ENCODE peak calls at places on chromosomes 6 and 20, in eight cellular contexts. N is MM.1S; L is CD4-positive, alpha-beta T cell; U is lung; I is WERI-Rb-1; C is CD8-positive, alpha-beta T cell; Z is CD8-positive, alpha-beta memory T cell; R is neuronal stem cell. Q is an unnamed sample. For H3K9me3, the result is how much of the 10 kb centered on the place peaks cover.

GRCh38 chr20:13231031-13231752 is 10.1 kb downstream of the ISM1 start:
- DNase-seq in N (no peak), L (peak), U (no peak), I (no peak), C (no peak), Z (no peak), R (no peak), Q (no peak)

GRCh38 chr20:23744726-23745646 is 5.7 kb downstream of the CST1 start:
- DNase-seq in N (no peak), L (no peak), U (no peak), I (no peak), C (no peak), Z (no peak), R (no peak), Q (no peak)

GRCh38 chr20:2296545-2297351 is 947 bp downstream of the TGM3 start:
- DNase-seq in N (no peak), L (no peak), U (no peak), I (no peak), C (no peak), Z (no peak), R (no peak), Q (no peak)

GRCh38 chr6:45607818-45608217 is 230.1 kb upstream of the SUPT3H start:
- DNase-seq in N (no peak), L (no peak), U (peak), I (no peak), C (no peak), Z (no peak), R (no peak), Q (no peak)

GRCh38 chr6:87237804-87238203 is 82.4 kb downstream of the ZNF292 start:
- DNase-seq in N (no peak), L (no peak), U (no peak), I (no peak), C (no peak), Z (no peak), R (no peak), Q (no peak)

GRCh38 chr6:139530551-139530950 is 156.1 kb upstream of the CITED2 start:
- DNase-seq in N (no peak), L (no peak), U (no peak), I (no peak), C (no peak), Z (no peak), R (no peak), Q (no peak)

GRCh38 chr20:4512891-4513550 is 208.7 kb upstream of the PRND start:
- DNase-seq in N (no peak), L (no peak), U (no peak), I (no peak), C (no peak), Z (no peak), R (no peak), Q (peak)

GRCh38 chr6:166415833-166416347 is 33.1 kb upstream of the MPC1 start:
- DNase-seq in N (no peak), L (no peak), U (no peak), I (no peak), C (no peak), Z (no peak), R (no peak), Q (no peak)

GRCh38 chr6:150579611-150580010 is 20.1 kb upstream of the PLEKHG1 start:
- DNase-seq in N (no peak), L (no peak), U (no peak), I (no peak), C (no peak), Z (no peak), R (no peak), Q (no peak)

GRCh38 chr6:39260451-39260850 is 31.2 kb upstream of the KCNK5 start:
- DNase-seq in N (no peak), L (no peak), U (no peak), I (no peak), C (no peak), Z (no peak), R (no peak), Q (no peak)

GRCh38 chr20:37490670-37491350 is 30.2 kb upstream of the NNAT start:
- DNase-seq in N (no peak), L (no peak), U (no peak), I (no peak), C (no peak), Z (no peak), R (no peak), Q (no peak)

GRCh38 chr6:30754631-30755030 is 10.3 kb upstream of the IER3 start:
- DNase-seq in N (no peak), L (no peak), U (no peak), I (no peak), C (no peak), Z (no peak), R (no peak), Q (no peak)

GRCh38 chr6:41718828-41719227 is 16.6 kb downstream of the TFEB start:
- DNase-seq in N (no peak), L (no peak), U (no peak), I (no peak), C (no peak), Z (no peak), R (no peak), Q (no peak)

GRCh38 chr6:116667620-116668019 is 946 bp downstream of the ZUP1 start:
- DNase-seq in N (no peak), L (no peak), U (no peak), I (no peak), C (no peak), Z (no peak), R (no peak), Q (no peak)

GRCh38 chr6:43222418-43223059 is 6.7 kb downstream of the DNPH1 start:
- DNase-seq in N (no peak), L (no peak), U (no peak), I (no peak), C (no peak), Z (no peak), R (no peak), Q (no peak)

GRCh38 chr6:159257846-159258245 is 88.6 kb downstream of the FNDC1 start:
- DNase-seq in N (no peak), L (no peak), U (no peak), I (no peak), C (no peak), Z (no peak), R (no peak), Q (no peak)

GRCh38 chr20:22430154-22430745 is 154.1 kb downstream of the FOXA2 start:
- DNase-seq in N (no peak), L (no peak), U (no peak), I (no peak), C (no peak), Z (no peak), R (peak), Q (no peak)

GRCh38 chr20:47785321-47785899 is at the start of gene SULF2:
- DNase-seq in N (peak), L (no peak), U (no peak), I (no peak), C (no peak), Z (no peak), R (peak), Q (no peak)

GRCh38 chr6:168102093-168102985 is 23.3 kb upstream of the FRMD1 start:
- DNase-seq in N (no peak), L (no peak), U (no peak), I (no peak), C (no peak), Z (no peak), R (no peak), Q (no peak)

DNA sequence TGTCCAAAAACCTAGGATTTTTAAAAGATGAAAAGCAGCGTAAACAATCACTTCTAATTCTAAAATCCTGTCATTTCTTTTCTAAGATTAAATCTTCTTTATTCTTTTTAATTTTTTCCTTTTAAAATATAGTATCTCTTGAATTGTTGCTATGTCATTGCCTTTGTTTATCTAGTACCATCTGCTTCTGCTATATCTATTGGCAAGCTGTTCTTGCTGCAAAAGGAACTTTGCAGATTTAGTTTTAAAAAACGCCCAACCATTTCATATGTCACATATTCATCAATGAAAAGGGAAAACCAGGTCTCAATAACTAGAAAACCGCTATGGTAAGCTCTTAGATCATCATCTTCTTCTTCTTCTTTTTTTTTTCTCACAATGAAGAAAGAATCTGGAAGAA is 11.5 kb upstream of the EEF1A1 start:
- DNase-seq in N (no peak), L (no peak), U (no peak), I (no peak), C (no peak), Z (no peak), R (no peak), Q (no peak)
- H3K9me3 ChIP-seq in N (under half), L (under half), U (under half), I (under half), C (under half), Z (under half), R (under half), Q (under half)

DNA sequence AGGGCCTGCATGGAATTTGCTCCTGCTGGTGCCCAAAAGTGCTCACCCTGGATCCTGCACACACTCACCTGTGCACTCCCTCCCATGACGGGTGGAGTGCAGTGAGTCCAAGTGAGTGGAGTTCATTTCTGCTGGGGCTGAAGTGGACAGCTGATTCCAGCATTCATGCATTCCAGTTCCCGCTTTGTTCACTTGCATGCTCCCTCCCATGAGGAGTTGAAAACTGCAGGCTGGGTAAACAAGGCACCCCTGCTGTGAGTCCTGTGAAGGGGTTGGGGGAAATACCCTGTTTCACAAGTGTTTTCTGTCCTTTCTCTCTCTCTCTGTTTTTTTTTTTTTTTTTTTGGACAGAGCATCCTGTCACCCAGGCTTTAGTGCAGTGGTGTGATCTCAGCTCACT is 454.1 kb upstream of the NOX3 start:
- DNase-seq in N (no peak), L (no peak), U (no peak), I (no peak), C (no peak), Z (no peak), R (no peak), Q (no peak)
- H3K9me3 ChIP-seq in N (under half), L (under half), U (under half), I (under half), C (under half), Z (under half), R (under half), Q (under half)

GRCh38 chr20:472889-473292 is 10.6 kb upstream of the TBC1D20 start:
- DNase-seq in N (no peak), L (no peak), U (no peak), I (no peak), C (no peak), Z (no peak), R (no peak), Q (no peak)
- H3K9me3 ChIP-seq in N (under half), L (under half), U (under half), I (under half), C (under half), Z (under half), R (under half), Q (under half)

GRCh38 chr20:60642048-60642447 is 610.0 kb upstream of the CDH4 start:
- DNase-seq in N (no peak), L (no peak), U (no peak), I (no peak), C (no peak), Z (no peak), R (no peak), Q (no peak)

GRCh38 chr20:60637801-60638200 is 614.3 kb upstream of the CDH4 start:
- DNase-seq in N (no peak), L (no peak), U (no peak), I (no peak), C (no peak), Z (no peak), R (no peak), Q (no peak)

GRCh38 chr20:60638430-60639098 is 613.5 kb upstream of the CDH4 start:
- DNase-seq in N (no peak), L (no peak), U (no peak), I (no peak), C (no peak), Z (no peak), R (no peak), Q (no peak)

GRCh38 chr20:60642546-60642945 is 609.5 kb upstream of the CDH4 start:
- DNase-seq in N (no peak), L (no peak), U (no peak), I (no peak), C (no peak), Z (no peak), R (no peak), Q (no peak)
- H3K9me3 ChIP-seq in N (under half), L (under half), U (under half), I (under half), C (under half), Z (under half), R (under half), Q (under half)

GRCh38 chr20:59729476-59729875 is 125.1 kb downstream of the PHACTR3 start:
- DNase-seq in N (no peak), L (no peak), U (no peak), I (no peak), C (no peak), Z (no peak), R (no peak), Q (no peak)
- H3K9me3 ChIP-seq in N (under half), L (under half), U (under half), I (under half), C (under half), Z (under half), R (under half), Q (under half)

GRCh38 chr6:137185290-137185689 is 11.8 kb upstream of the IL22RA2 start:
- DNase-seq in N (no peak), L (no peak), U (no peak), I (no peak), C (no peak), Z (no peak), R (no peak), Q (no peak)
- H3K9me3 ChIP-seq in N (under half), L (half or more), U (under half), I (under half), C (under half), Z (under half), R (under half), Q (under half)

GRCh38 chr20:57076951-57077350 is 189.5 kb downstream of the BMP7 start:
- DNase-seq in N (no peak), L (no peak), U (no peak), I (no peak), C (no peak), Z (no peak), R (no peak), Q (no peak)

GRCh38 chr20:57078101-57078500 is 188.3 kb downstream of the BMP7 start:
- DNase-seq in N (no peak), L (no peak), U (no peak), I (no peak), C (no peak), Z (no peak), R (no peak), Q (no peak)

GRCh38 chr20:57074386-57074785 is 192.1 kb downstream of the BMP7 start:
- DNase-seq in N (no peak), L (no peak), U (no peak), I (no peak), C (no peak), Z (no peak), R (no peak), Q (no peak)

GRCh38 chr20:57075181-57075580 is 191.3 kb downstream of the BMP7 start:
- DNase-seq in N (no peak), L (no peak), U (no peak), I (no peak), C (no peak), Z (no peak), R (no peak), Q (no peak)

GRCh38 chr20:57076202-57076651 is 190.2 kb downstream of the BMP7 start:
- DNase-seq in N (no peak), L (no peak), U (no peak), I (no peak), C (no peak), Z (no peak), R (no peak), Q (no peak)
- H3K9me3 ChIP-seq in N (under half), L (under half), U (under half), I (under half), C (under half), Z (under half), R (under half), Q (under half)

DNA sequence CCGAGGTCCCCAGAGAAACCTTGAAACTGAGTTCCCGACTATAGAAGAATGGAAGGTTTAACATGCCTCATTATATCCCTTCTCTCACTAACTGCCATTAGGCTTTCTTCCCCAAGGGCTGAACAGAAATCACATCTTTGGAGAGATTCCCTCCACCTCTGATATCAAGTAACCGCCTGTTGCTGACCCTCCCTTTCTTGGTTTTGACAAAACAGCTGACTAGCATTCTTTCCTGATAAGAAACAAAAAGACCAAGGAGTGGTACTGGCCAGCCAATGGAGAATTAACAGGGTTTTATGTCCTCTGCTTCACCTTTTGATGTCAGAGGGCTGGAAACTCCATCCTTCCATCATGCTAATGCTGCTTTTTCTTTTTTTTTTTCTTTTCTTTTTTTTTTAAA is 176.6 kb upstream of the ADGRB3 start:
- DNase-seq in N (no peak), L (no peak), U (no peak), I (no peak), C (no peak), Z (no peak), R (no peak), Q (no peak)
- H3K9me3 ChIP-seq in N (under half), L (under half), U (under half), I (under half), C (under half), Z (under half), R (under half), Q (under half)

GRCh38 chr20:7989379-7989778 is 30.2 kb downstream of the TMX4 start:
- DNase-seq in N (no peak), L (no peak), U (no peak), I (no peak), C (no peak), Z (no peak), R (no peak), Q (no peak)

GRCh38 chr20:7994809-7995208 is 24.8 kb downstream of the TMX4 start:
- DNase-seq in N (no peak), L (no peak), U (no peak), I (no peak), C (no peak), Z (no peak), R (no peak), Q (no peak)

GRCh38 chr20:7996898-7997297 is 22.7 kb downstream of the TMX4 start:
- DNase-seq in N (no peak), L (no peak), U (no peak), I (no peak), C (no peak), Z (no peak), R (no peak), Q (no peak)

GRCh38 chr20:7993238-7993637 is 26.3 kb downstream of the TMX4 start:
- DNase-seq in N (no peak), L (no peak), U (no peak), I (no peak), C (no peak), Z (no peak), R (no peak), Q (no peak)

GRCh38 chr20:7993703-7994102 is 25.9 kb downstream of the TMX4 start:
- DNase-seq in N (no peak), L (no peak), U (no peak), I (no peak), C (no peak), Z (no peak), R (no peak), Q (no peak)
- H3K9me3 ChIP-seq in N (under half), L (under half), U (under half), I (under half), C (under half), Z (under half), R (under half), Q (under half)

GRCh38 chr6:140540743-140541142 is 1166.3 kb upstream of the CITED2 start:
- DNase-seq in N (no peak), L (no peak), U (no peak), I (no peak), C (no peak), Z (no peak), R (no peak), Q (no peak)
- H3K9me3 ChIP-seq in N (under half), L (under half), U (under half), I (under half), C (under half), Z (under half), R (under half), Q (under half)